ENCODE peak calls at places on chromosome 22, in nine cellular contexts. I is CD8-positive, alpha-beta T cell; N is AG04450; B is endothelial cell of umbilical vein; U is mesenchymal stem cell; P is psoas muscle; M is dorsolateral prefrontal cortex; Z is effector memory CD4-positive, alpha-beta T cell; V is HL-60. C is an unnamed sample.

GRCh38 chr22:50293441-50294318 is 13.8 kb downstream of the PLXNB2 start:
- DNase-seq in P (no peak), M (no peak), N (no peak), B (peak; percentile 83), Z (no peak), I (no peak), U (peak; percentile 69), V (no peak), C (no peak)

GRCh38 chr22:28051091-28051786 is 132.2 kb upstream of the PITPNB start:
- DNase-seq in B (peak; percentile 81), U (no peak), P (no peak), V (no peak), I (no peak), M (no peak), Z (no peak), N (no peak), C (no peak)

GRCh38 chr22:44505796-44506354 is 7.8 kb upstream of the RTL6 start:
- DNase-seq in M (no peak), P (no peak), U (no peak), N (no peak), V (no peak), B (no peak), I (no peak), Z (no peak), C (peak; percentile 9)

GRCh38 chr22:26395926-26396325 is 33.1 kb upstream of the ASPHD2 start:
- DNase-seq in U (no peak), M (no peak), I (no peak), P (no peak), V (no peak), B (no peak), N (no peak), Z (no peak), C (no peak)

GRCh38 chr22:50019316-50019715 is 6.8 kb upstream of the IL17REL start:
- DNase-seq in B (no peak), U (no peak), M (peak; percentile 12), V (no peak), I (no peak), P (no peak), N (no peak), Z (no peak), C (no peak)

GRCh38 chr22:26585104-26585790 is 4.7 kb downstream of the TPST2 start:
- DNase-seq in P (peak; percentile 89), B (peak; percentile 80), V (no peak), M (no peak), I (no peak), Z (no peak), U (peak; percentile 71), N (no peak), C (peak; percentile 78)

GRCh38 chr22:31343235-31344191 is 2.6 kb downstream of the PATZ1 start:
- DNase-seq in M (no peak), V (peak; percentile 68), N (no peak), P (no peak), I (no peak), U (peak; percentile 43), Z (no peak), B (peak; percentile 46), C (peak; percentile 77)

GRCh38 chr22:26169312-26170111 is at the start of gene SEZ6L:
- DNase-seq in B (no peak), Z (no peak), I (no peak), N (no peak), U (no peak), M (no peak), V (peak; percentile 39), P (peak; percentile 57), C (peak; percentile 60)

GRCh38 chr22:37349043-37349814 is 66.9 kb downstream of the CYTH4 start:
- DNase-seq in Z (no peak), U (no peak), P (no peak), V (no peak), B (no peak), M (no peak), I (no peak), N (no peak), C (no peak)

GRCh38 chr22:36301384-36301828 is 48.5 kb downstream of the APOL1 start:
- DNase-seq in Z (peak; percentile 75), I (peak; percentile 81), V (peak; percentile 68), P (peak; percentile 86), B (peak; percentile 60), M (peak; percentile 72), U (peak; percentile 76), N (peak; percentile 33), C (peak; percentile 83)

GRCh38 chr22:38081941-38082828 is 1.8 kb downstream of the SLC16A8 start:
- DNase-seq in Z (no peak), M (no peak), P (peak; percentile 59), I (no peak), N (no peak), U (no peak), B (no peak), V (no peak), C (no peak)

GRCh38 chr22:50419116-50419515 is 55.7 kb downstream of the SBF1 start:
- DNase-seq in N (no peak), P (no peak), U (no peak), V (no peak), Z (no peak), I (no peak), M (no peak), B (no peak), C (no peak)

GRCh38 chr22:17893900-17894299 is 119.6 kb upstream of the BID start:
- DNase-seq in U (no peak), Z (no peak), N (no peak), B (no peak), M (no peak), P (no peak), V (no peak), I (no peak), C (no peak)

GRCh38 chr22:17898375-17898774 is 124.1 kb upstream of the BID start:
- DNase-seq in B (no peak), U (no peak), M (no peak), N (no peak), P (no peak), Z (no peak), I (no peak), V (no peak), C (no peak)

GRCh38 chr22:17896552-17896951 is 122.3 kb upstream of the BID start:
- DNase-seq in B (no peak), Z (no peak), P (peak; percentile 89), N (no peak), I (no peak), V (no peak), M (peak; percentile 75), U (no peak), C (no peak)

GRCh38 chr22:17897864-17898263 is 123.6 kb upstream of the BID start:
- DNase-seq in N (no peak), U (no peak), M (no peak), I (no peak), B (no peak), Z (no peak), V (no peak), P (no peak), C (no peak)

DNA sequence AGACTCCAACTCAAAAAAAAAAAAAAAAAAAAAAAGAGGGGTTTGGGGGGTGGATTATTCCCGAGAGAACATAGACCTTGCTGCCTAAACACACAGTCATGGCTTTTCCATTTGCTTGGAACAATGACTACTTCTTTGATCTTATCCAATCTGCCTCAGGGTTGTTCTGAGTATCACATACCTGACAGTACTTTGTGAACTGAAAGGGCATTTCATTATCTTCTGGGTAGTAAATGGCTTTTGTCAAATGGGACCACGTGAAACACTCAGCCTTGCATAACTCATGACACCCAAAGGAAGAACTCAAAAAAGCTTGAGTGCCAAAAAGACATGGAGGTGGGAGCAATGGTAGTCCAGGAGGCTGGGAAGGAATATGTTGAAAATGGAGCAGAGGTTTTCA is 123.1 kb upstream of the BID start:
- DNase-seq in P (no peak), M (no peak), Z (no peak), U (no peak), N (no peak), V (no peak), I (no peak), B (no peak), C (no peak)
- H3K27ac ChIP-seq in P (peak overlapping the region; percentile 73), M (peak overlapping the region; percentile 75), Z (no peak overlapping the region), U (no peak overlapping the region), N (no peak overlapping the region), V (no peak overlapping the region), I (no peak overlapping the region), B (no peak overlapping the region), C (no peak overlapping the region)

GRCh38 chr22:22020425-22020852 is 37.9 kb upstream of the TOP3B start:
- DNase-seq in U (no peak), Z (no peak), M (no peak), V (no peak), I (no peak), P (no peak), B (no peak), N (no peak), C (no peak)
- H3K27me3 ChIP-seq in U (peaks cover 10% of the 10 kb centered on the region), Z (no peaks in the 10 kb centered on the region), M (no peaks in the 10 kb centered on the region), V (no peaks in the 10 kb centered on the region), I (no peaks in the 10 kb centered on the region), P (no peaks in the 10 kb centered on the region), B (no peaks in the 10 kb centered on the region), N (peaks cover 9% of the 10 kb centered on the region), C (no peaks in the 10 kb centered on the region)

GRCh38 chr22:39967996-39968968 is 8.1 kb downstream of the TMA7B start:
- DNase-seq in Z (no peak), V (no peak), P (peak; percentile 61), B (no peak), N (no peak), I (no peak), M (no peak), U (no peak), C (no peak)
- H3K27ac ChIP-seq in Z (no peak overlapping the region), V (no peak overlapping the region), P (no peak overlapping the region), B (no peak overlapping the region), N (no peak overlapping the region), I (no peak overlapping the region), M (no peak overlapping the region), U (no peak overlapping the region), C (no peak overlapping the region)

GRCh38 chr22:43342347-43343261 is 568 bp downstream of the SCUBE1 start:
- DNase-seq in P (no peak), I (no peak), U (no peak), V (no peak), M (no peak), N (no peak), Z (no peak), B (no peak), C (no peak)

GRCh38 chr22:43338766-43339345 is 4.3 kb downstream of the SCUBE1 start:
- DNase-seq in I (no peak), U (no peak), V (no peak), N (no peak), P (no peak), B (no peak), Z (no peak), M (no peak), C (no peak)

GRCh38 chr22:43343262-43343988 is at the start of gene SCUBE1:
- DNase-seq in M (no peak), U (peak; percentile 50), V (peak; percentile 43), B (peak; percentile 31), N (no peak), I (no peak), Z (peak; percentile 27), P (peak; percentile 73), C (no peak)

GRCh38 chr22:43337946-43338345 is 5.2 kb downstream of the SCUBE1 start:
- DNase-seq in V (no peak), U (no peak), Z (no peak), B (no peak), P (no peak), M (no peak), N (no peak), I (no peak), C (no peak)

DNA sequence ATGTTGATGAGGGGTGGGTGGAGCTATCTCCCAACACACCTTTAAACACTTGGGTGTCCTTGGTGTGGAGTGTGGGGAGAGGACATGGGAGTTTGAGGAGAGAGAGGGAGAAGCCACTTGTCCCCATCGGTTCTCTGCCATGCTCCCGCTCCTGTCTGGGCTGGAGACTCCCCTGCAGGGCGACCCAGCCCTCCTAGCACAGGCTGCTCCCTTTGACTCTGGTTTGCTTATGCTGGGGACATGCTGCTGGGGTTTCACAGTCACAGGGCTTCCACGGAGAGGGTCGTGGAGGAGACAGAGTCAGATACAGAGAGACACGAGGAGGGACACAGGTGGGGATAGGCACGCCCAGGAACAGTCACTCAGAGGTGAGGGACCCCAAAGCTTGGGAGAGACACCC is 1.6 kb downstream of the SCUBE1 start:
- DNase-seq in U (no peak), V (no peak), M (no peak), P (no peak), N (no peak), B (no peak), Z (no peak), I (no peak), C (no peak)
- H3K27me3 ChIP-seq in U (peaks cover 78% of the 10 kb centered on the region), V (peaks cover 12% of the 10 kb centered on the region), M (peaks cover 26% of the 10 kb centered on the region), P (peaks cover 38% of the 10 kb centered on the region), N (peaks cover 50% of the 10 kb centered on the region), B (peaks cover 25% of the 10 kb centered on the region), Z (peaks cover 14% of the 10 kb centered on the region), I (peaks cover 8% of the 10 kb centered on the region), C (peaks cover 6% of the 10 kb centered on the region)

C was measured in tibial artery.